ENCODE peak calls at places on chromosomes 11 and 22, in five cellular contexts. C is cardiac fibroblast, T is body of pancreas, R is BJ, J is choroid plexus epithelial cell. U is an unnamed sample.

GRCh38 chr11:83033972-83034672 is 37.6 kb downstream of the RAB30 start:
- DNase-seq in C (peak), T (peak), R (peak), J (peak), U (peak)

GRCh38 chr22:18119409-18120110 is 9.0 kb downstream of the TUBA8 start:
- DNase-seq in C (no peak), T (no peak), R (no peak), J (no peak), U (no peak)

GRCh38 chr11:69498614-69499175 is 17.2 kb downstream of the LINC01488 start:
- DNase-seq in C (no peak), T (peak), R (no peak), J (no peak), U (no peak)

GRCh38 chr11:92810423-92810822 is 159.0 kb upstream of the MTNR1B start:
- DNase-seq in C (no peak), T (no peak), R (no peak), J (no peak), U (no peak)

GRCh38 chr11:12535321-12535720 is 138.9 kb upstream of the TEAD1 start:
- DNase-seq in C (no peak), T (no peak), R (no peak), J (no peak), U (no peak)

GRCh38 chr22:22050141-22050775 is 67.7 kb upstream of the TOP3B start:
- DNase-seq in C (no peak), T (no peak), R (no peak), J (no peak), U (no peak)

GRCh38 chr11:115383431-115383830 is 120.8 kb downstream of the CADM1 start:
- DNase-seq in C (no peak), T (no peak), R (no peak), J (no peak), U (no peak)

GRCh38 chr22:42347281-42347824 is 76.9 kb upstream of the TCF20 start:
- DNase-seq in C (no peak), T (no peak), R (no peak), J (no peak), U (no peak)

GRCh38 chr11:83629775-83630174 is 343.6 kb upstream of the CCDC90B start:
- DNase-seq in C (no peak), T (no peak), R (no peak), J (no peak), U (no peak)

GRCh38 chr11:32267679-32268187 is 167.6 kb downstream of the WT1 start:
- DNase-seq in C (no peak), T (no peak), R (no peak), J (no peak), U (no peak)

GRCh38 chr11:31800398-31801265 is 10.5 kb downstream of the PAX6 start:
- DNase-seq in C (no peak), T (no peak), R (no peak), J (no peak), U (no peak)

GRCh38 chr11:93540337-93540736 is 2.9 kb downstream of the SMCO4 start:
- DNase-seq in C (no peak), T (no peak), R (no peak), J (no peak), U (no peak)

GRCh38 chr11:14980854-14981253 is 8.7 kb upstream of the CALCA start:
- DNase-seq in C (peak), T (no peak), R (no peak), J (peak), U (peak)

GRCh38 chr22:32204211-32204855 is 540 bp downstream of the RFPL2 start:
- DNase-seq in C (no peak), T (peak), R (no peak), J (no peak), U (no peak)

GRCh38 chr22:35477911-35478582 is 62.6 kb upstream of the RASD2 start:
- DNase-seq in C (peak), T (peak), R (peak), J (peak), U (peak)

GRCh38 chr22:31081963-31082605 is 966 bp downstream of the SMTN start:
- DNase-seq in C (peak), T (no peak), R (no peak), J (no peak), U (peak)

GRCh38 chr11:79092791-79093313 is 348.0 kb downstream of the TENM4 start:
- DNase-seq in C (peak), T (peak), R (peak), J (peak), U (peak)

GRCh38 chr22:44365832-44366231 is 53.1 kb upstream of the SHISAL1 start:
- DNase-seq in C (no peak), T (no peak), R (no peak), J (no peak), U (no peak)

GRCh38 chr11:82365351-82365750 is 368.3 kb downstream of the FAM181B start:
- DNase-seq in C (no peak), T (no peak), R (no peak), J (no peak), U (no peak)

GRCh38 chr11:29333993-29334780 is 682.6 kb downstream of the KCNA4 start:
- DNase-seq in C (peak), T (no peak), R (no peak), J (peak), U (peak)

GRCh38 chr22:46069518-46070214 is 80.7 kb upstream of the PPARA start:
- DNase-seq in C (peak), T (peak), R (peak), J (peak), U (peak)

GRCh38 chr11:59180168-59180567 is 8.2 kb downstream of the DTX4 start:
- DNase-seq in C (no peak), T (no peak), R (no peak), J (no peak), U (no peak)

GRCh38 chr11:116892374-116892773 is 55.0 kb upstream of the APOA1 start:
- DNase-seq in C (no peak), T (no peak), R (no peak), J (no peak), U (no peak)

GRCh38 chr11:90310210-90310609 is 87.4 kb upstream of the CHORDC1 start:
- DNase-seq in C (no peak), T (no peak), R (no peak), J (no peak), U (no peak)

GRCh38 chr22:35734517-35734827 is 16.8 kb downstream of the APOL5 start:
- DNase-seq in C (no peak), T (no peak), R (no peak), J (no peak), U (no peak)

GRCh38 chr22:44395116-44396005 is 82.6 kb upstream of the SHISAL1 start:
- DNase-seq in C (no peak), T (peak), R (no peak), J (no peak), U (no peak)

GRCh38 chr22:17774206-17774927 is at the start of gene BID:
- DNase-seq in C (no peak), T (peak), R (no peak), J (no peak), U (peak)

GRCh38 chr11:11620251-11620965 is 1.4 kb downstream of the GALNT18 start:
- DNase-seq in C (no peak), T (peak), R (no peak), J (no peak), U (peak)

GRCh38 chr11:45145421-45146071 is 893 bp upstream of the PRDM11 start:
- DNase-seq in C (peak), T (peak), R (no peak), J (peak), U (no peak)

GRCh38 chr11:29131055-29131454 is 885.8 kb downstream of the KCNA4 start:
- DNase-seq in C (no peak), T (no peak), R (no peak), J (no peak), U (no peak)

GRCh38 chr11:41334007-41334933 is 125.2 kb downstream of the LRRC4C start:
- DNase-seq in C (no peak), T (no peak), R (no peak), J (no peak), U (no peak)

DNA sequence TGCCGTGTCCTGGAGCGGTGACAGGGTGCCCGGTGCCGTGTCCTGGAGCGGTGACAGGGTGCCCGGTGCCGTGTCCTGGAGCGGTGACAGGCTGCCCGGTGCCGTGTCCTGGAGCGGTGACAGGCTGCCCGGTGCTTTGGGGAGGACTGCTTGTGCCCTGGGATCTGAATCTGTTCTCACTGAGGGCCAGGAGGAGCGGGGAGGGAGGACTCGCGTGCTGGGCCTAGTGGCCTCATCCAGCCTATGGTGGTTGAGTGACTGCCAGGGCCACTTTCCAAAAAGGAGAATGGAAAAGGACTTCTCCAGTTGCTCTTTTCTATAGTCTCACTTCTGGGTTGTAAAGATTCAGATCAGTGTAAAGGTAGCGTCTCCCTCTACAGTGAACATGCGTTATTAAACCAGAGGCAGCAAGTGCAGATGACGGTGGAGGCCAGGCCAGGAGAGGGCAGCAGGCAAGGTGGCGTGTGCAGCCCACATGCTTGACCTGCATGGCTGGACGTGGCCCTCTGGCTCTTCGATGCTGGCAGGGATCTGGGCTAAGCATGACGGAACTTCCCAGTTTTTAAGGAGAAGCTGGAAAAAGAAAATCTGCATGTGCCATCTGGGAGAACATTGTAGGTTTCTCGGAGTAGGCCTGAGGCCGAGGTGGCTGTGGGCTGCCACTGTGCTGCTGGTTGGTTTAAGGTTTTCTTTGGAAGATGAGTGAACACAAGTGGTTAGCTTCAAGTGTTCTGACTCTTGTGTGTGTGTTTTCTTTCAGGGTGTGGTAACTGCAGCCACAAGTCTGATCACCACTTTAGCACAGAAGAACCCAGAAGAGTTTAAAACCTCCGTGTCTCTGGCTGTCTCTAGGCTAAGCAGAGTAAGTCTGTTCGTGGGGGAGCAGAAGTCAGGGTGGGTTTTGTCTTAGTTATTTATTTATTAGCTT is 55.0 kb downstream of the AP2A2 start:
- DNase-seq in C (no peak), T (peak), R (no peak), J (peak), U (no peak)
- TF ChIP-seq CTCF in C (no peak), T (peak), R (peak), J (peak), U (no peak)

DNA sequence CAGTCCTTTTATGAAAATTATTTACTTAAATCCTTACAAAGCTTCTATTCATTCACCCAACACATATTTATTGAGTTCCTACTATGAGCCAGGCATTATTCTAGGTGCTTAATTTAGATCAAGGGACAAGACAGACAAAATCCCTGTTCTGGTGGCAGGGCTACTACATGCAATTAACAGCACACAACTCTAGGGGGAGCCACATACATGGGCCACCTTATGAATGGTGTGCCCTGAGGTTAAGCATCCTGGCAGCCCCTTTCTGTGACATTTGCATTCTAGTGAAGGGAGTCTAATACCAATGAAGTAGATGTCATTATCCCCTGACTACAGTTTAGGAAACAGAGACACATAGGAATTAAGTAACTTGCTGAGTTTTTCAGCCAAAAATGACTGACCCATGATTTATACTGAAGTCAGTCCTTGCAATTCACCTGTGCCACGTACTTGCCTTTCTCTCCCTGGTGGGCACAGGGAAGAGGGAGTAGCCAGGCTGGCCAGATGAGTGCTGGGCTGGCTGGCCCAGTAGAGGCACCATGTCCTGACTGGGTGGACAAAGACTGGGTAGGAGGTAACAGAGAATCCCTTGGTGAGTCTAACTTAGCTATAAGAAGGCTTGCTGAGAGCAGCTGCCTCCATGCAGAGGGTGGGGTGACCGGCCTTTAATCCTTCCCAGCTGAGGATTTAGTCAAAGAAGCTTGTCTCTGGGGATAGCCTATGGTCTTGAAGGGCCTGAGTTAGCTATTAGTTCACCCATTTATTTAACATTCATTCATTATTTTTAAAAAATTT is 52.0 kb upstream of the ELF5 start:
- DNase-seq in C (no peak), T (no peak), R (no peak), J (no peak), U (peak)
- TF ChIP-seq CTCF in C (peak), T (peak), R (peak), J (peak), U (peak)

GRCh38 chr11:3223932-3224729 is 5.5 kb upstream of the MRGPRG start:
- DNase-seq in C (no peak), T (peak), R (no peak), J (no peak), U (no peak)
- TF ChIP-seq CTCF in C (no peak), T (no peak), R (no peak), J (no peak), U (no peak)

GRCh38 chr11:47121056-47121455 is 55.6 kb downstream of the ARFGAP2 start:
- DNase-seq in C (no peak), T (no peak), R (no peak), J (no peak), U (no peak)
- TF ChIP-seq CTCF in C (no peak), T (no peak), R (no peak), J (no peak), U (no peak)

DNA sequence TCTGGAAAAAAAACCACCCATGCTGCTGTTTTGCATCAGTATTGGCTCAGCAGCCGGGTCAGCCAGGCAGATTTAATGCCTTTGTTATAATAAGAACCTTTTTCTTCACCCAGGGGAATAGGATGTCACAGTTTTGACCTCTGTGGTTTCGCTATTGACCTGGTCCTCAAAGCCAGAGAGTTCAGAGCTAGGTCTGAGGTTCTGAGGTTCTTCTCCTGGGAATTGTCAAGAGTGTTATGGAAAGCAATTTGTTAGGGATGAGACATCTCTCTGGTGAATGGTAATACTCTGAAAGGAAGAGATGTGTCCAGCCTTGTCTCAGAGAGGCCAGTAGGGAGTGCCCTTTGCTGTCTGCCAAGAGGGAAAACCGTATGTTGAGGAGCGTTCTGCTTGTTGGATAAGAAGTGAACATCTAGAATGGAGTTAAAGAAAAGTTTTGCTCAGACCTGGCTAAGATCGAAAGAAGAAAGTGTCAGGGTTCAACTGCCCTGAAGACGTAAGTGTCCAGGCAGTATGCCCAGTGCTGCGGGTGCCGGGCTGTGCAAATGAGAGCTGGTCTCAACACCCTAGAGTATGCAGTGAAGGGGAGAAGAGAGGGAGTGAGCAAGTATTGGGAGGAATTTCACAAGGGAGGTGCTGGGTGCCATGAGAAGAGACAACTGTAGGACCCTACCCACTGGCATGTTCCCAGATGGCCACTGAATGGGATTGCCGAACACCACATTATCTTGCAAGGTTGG is 150.9 kb upstream of the TTC12 start:
- DNase-seq in C (peak), T (no peak), R (no peak), J (peak), U (no peak)
- TF ChIP-seq CTCF in C (peak), T (no peak), R (no peak), J (peak), U (no peak)